ENCODE peak calls at places on chromosomes 13 and 19, in six cellular contexts. One of them, this sample, is unnamed.

GRCh38 chr19:16888629-16889371 is at the start of gene F2RL3:
- DNase-seq in HepG2: no peak
- DNase-seq in GM12878: no peak
- DNase-seq in K562: peak; percentile 73
- DNase-seq in A549: no peak
- DNase-seq in endothelial cell of umbilical vein: peak; percentile 73
- DNase-seq in this sample: peak; percentile 96

GRCh38 chr13:113635709-113636108 is 22.3 kb downstream of the ATP4B start:
- DNase-seq in GM12878: no peak
- DNase-seq in K562: no peak
- DNase-seq in endothelial cell of umbilical vein: no peak
- DNase-seq in A549: no peak
- DNase-seq in HepG2: no peak
- DNase-seq in this sample: no peak

GRCh38 chr13:43003010-43003409 is 11.0 kb upstream of the EPSTI1 start:
- DNase-seq in K562: no peak
- DNase-seq in A549: no peak
- DNase-seq in endothelial cell of umbilical vein: no peak
- DNase-seq in HepG2: no peak
- DNase-seq in GM12878: no peak
- DNase-seq in this sample: no peak

GRCh38 chr19:39411832-39412099 is 703 bp upstream of the PLEKHG2 start:
- DNase-seq in HepG2: peak; percentile 90
- DNase-seq in A549: peak; percentile 97
- DNase-seq in endothelial cell of umbilical vein: peak; percentile 93
- DNase-seq in GM12878: peak; percentile 89
- DNase-seq in K562: peak; percentile 45
- DNase-seq in this sample: peak; percentile 87

GRCh38 chr19:18588611-18589379 is at the start of gene REX1BD:
- DNase-seq in HepG2: peak; percentile 78
- DNase-seq in GM12878: peak; percentile 54
- DNase-seq in K562: peak; percentile 88
- DNase-seq in endothelial cell of umbilical vein: peak; percentile 85
- DNase-seq in A549: peak; percentile 83
- DNase-seq in this sample: peak; percentile 94

GRCh38 chr13:27359203-27359821 is 65.1 kb upstream of the GTF3A start:
- DNase-seq in K562: peak; percentile 40
- DNase-seq in HepG2: peak; percentile 43
- DNase-seq in GM12878: no peak
- DNase-seq in A549: peak; percentile 55
- DNase-seq in endothelial cell of umbilical vein: peak; percentile 56
- DNase-seq in this sample: peak; percentile 80

GRCh38 chr13:44575741-44576395 is at the start of gene TSC22D1:
- DNase-seq in K562: no peak
- DNase-seq in HepG2: no peak
- DNase-seq in GM12878: no peak
- DNase-seq in endothelial cell of umbilical vein: peak; percentile 62
- DNase-seq in A549: peak; percentile 23
- DNase-seq in this sample: peak; percentile 67

GRCh38 chr19:45876411-45877197 is 9.3 kb downstream of the IRF2BP1 start:
- DNase-seq in HepG2: peak; percentile 77
- DNase-seq in GM12878: no peak
- DNase-seq in endothelial cell of umbilical vein: peak; percentile 29
- DNase-seq in A549: no peak
- DNase-seq in K562: peak; percentile 78
- DNase-seq in this sample: peak; percentile 92

GRCh38 chr13:22092791-22093545 is 422.1 kb downstream of the FGF9 start:
- DNase-seq in A549: no peak
- DNase-seq in endothelial cell of umbilical vein: no peak
- DNase-seq in HepG2: no peak
- DNase-seq in K562: no peak
- DNase-seq in GM12878: no peak
- DNase-seq in this sample: no peak

DNA sequence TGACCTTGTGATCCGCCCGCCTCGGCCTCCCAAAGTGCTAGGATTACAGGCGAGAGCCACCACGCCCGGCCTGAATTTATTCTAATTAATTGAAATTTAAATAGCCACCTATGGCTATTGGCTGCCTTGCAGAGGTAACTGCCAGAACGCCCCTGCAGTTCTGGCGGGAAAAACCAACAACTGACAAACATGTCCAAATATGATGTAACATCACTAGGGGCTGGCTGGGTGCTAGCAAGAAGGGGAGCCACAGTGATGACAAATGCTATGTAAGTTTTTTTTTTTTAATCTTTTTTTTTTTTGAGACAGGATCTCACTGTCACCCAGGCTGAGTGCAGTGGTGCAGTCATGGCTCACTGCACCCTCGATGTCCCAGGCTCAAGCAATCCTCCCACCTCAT is 12.9 kb downstream of the ZSWIM9 start:
- DNase-seq in GM12878: no peak
- DNase-seq in endothelial cell of umbilical vein: no peak
- DNase-seq in K562: no peak
- DNase-seq in HepG2: no peak
- DNase-seq in A549: no peak
- DNase-seq in this sample: peak; percentile 70
- TF ChIP-seq CTCF in GM12878: no peak
- TF ChIP-seq CTCF in endothelial cell of umbilical vein: no peak
- TF ChIP-seq CTCF in K562: no peak
- TF ChIP-seq CTCF in HepG2: no peak
- TF ChIP-seq CTCF in A549: no peak
- TF ChIP-seq CTCF in this sample: no peak

DNA sequence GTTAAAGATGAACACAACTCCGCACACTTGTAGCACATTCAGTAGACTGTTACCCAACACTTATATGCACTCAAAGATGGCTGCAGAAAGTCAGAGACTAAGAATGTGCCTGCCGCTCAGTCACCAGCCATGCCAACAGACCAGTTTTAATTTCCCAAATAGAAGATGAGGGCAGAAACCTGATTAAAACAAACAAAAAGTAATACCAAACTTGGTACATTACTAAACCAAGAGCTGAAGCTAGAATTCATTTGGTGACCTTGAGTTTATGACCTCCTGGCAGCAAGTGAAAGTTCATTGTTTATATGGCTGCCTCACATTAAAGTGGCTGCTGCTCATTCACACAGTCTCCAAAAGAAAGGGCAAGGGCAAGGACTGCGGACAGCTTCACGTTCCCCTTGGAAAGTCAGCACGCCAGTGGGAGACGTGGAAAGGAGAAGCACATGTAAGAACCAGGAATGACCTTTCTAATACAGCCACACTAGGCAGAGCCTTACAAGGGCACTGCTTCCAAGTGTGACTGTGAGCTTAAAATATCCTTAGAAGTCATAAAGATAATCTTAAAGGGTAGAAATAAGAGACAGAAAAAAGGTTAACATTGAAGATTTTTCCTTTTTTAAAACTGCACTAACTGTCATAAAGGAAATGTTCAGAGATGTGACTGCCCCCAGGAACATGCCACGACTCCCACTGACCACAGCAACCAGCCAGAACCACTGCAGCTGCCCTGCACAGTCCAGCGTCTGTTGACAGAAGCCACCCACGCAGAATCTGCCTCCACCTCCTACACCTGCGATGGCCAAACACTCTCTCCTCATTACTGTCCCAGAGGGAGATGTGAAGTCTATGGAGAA is 73.5 kb downstream of the STK24 start:
- DNase-seq in HepG2: no peak
- DNase-seq in endothelial cell of umbilical vein: no peak
- DNase-seq in GM12878: no peak
- DNase-seq in K562: peak; percentile 42
- DNase-seq in A549: no peak
- DNase-seq in this sample: peak; percentile 65
- TF ChIP-seq MYC in HepG2: no peak
- TF ChIP-seq MYC in endothelial cell of umbilical vein: no peak
- TF ChIP-seq MYC in GM12878: no peak
- TF ChIP-seq MYC in K562: no peak
- TF ChIP-seq MYC in A549: no peak
- TF ChIP-seq MYC in this sample: peak; percentile 41

GRCh38 chr19:12513531-12514061 is 29.0 kb upstream of the ZNF709 start:
- DNase-seq in endothelial cell of umbilical vein: no peak
- DNase-seq in HepG2: no peak
- DNase-seq in A549: no peak
- DNase-seq in GM12878: no peak
- DNase-seq in K562: no peak
- DNase-seq in this sample: no peak
- H3K4me3 ChIP-seq in endothelial cell of umbilical vein: no peak overlapping the region
- H3K4me3 ChIP-seq in HepG2: no peak overlapping the region
- H3K4me3 ChIP-seq in A549: no peak overlapping the region
- H3K4me3 ChIP-seq in GM12878: no peak overlapping the region
- H3K4me3 ChIP-seq in K562: no peak overlapping the region
- H3K4me3 ChIP-seq in this sample: no peak overlapping the region

DNA sequence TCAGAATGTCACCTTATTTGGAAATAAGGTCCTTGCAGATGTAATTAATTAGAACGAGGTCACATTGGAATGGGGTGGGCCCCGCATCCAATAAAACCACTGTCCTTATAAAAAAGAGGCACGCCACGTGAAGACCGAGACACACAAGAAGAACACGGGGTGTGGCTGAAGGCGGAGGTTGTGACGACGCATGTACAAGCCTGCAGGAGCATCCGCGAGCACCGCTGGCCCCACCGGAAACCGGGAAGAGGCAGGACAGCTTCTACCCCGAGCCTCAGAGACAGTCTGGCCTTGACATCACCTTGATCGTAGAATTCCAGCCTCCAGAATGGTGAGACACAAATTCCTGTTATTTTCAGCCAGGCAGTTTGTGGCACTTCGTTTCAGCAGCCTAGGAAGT is 177.9 kb downstream of the COL4A1 start:
- DNase-seq in K562: no peak
- DNase-seq in GM12878: no peak
- DNase-seq in A549: no peak
- DNase-seq in HepG2: no peak
- DNase-seq in endothelial cell of umbilical vein: no peak
- DNase-seq in this sample: no peak
- TF ChIP-seq CTCF in K562: no peak
- TF ChIP-seq CTCF in GM12878: no peak
- TF ChIP-seq CTCF in A549: no peak
- TF ChIP-seq CTCF in HepG2: no peak
- TF ChIP-seq CTCF in endothelial cell of umbilical vein: no peak
- TF ChIP-seq CTCF in this sample: no peak

DNA sequence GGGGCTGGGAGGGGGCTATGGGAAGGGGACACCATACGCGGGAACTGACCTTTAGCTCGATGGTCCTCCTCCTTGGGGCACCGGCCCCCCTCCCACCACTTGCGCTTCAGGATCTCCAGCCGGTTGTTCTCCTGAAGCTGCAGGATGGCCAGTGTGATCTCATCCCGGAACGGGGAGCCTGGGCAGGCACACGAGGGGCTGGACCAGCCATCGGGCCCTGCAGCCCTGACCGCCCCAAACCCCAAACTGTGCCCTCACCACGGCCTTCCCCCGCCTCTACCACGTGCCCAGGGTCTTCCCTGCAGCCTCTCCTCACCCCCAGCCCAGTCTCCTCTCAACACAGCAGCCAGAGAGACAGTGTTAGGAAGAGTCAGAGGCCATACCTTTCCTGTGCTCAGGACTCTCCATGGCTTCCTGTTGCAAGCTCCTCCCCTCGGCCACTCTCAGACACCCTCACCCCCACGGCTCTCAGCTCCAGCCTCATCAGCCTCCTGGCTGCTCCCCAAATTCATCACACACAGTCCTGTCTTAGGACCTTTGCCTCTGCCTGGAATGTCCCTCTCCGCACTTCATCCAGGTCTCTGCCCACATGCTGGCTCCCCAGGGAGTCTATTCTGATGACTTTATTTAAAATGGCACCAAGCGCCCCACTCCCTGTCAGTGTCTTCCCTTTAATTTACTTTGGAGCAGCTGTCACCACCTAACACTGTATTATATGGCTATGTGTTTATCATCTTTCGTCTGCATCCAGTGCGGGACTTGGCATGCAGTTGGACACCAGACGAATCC is 9.7 kb upstream of the ATP1A3 start:
- DNase-seq in A549: no peak
- DNase-seq in HepG2: no peak
- DNase-seq in K562: no peak
- DNase-seq in endothelial cell of umbilical vein: no peak
- DNase-seq in GM12878: no peak
- DNase-seq in this sample: no peak
- TF ChIP-seq MYC in A549: no peak
- TF ChIP-seq MYC in HepG2: no peak
- TF ChIP-seq MYC in K562: no peak
- TF ChIP-seq MYC in endothelial cell of umbilical vein: no peak
- TF ChIP-seq MYC in GM12878: no peak
- TF ChIP-seq MYC in this sample: no peak

This sample was measured in NB4.